ENCODE peak calls at places on chromosomes 3 and 15, in seven cellular contexts. L is OCI-LY7; J is CD4-positive, CD25-positive, alpha-beta regulatory T cell; N is AG10803; G is GM12865; V is ascending aorta; A is fibroblast of pulmonary artery. S is an unnamed sample.

GRCh38 chr15:75727851-75728715 is 15.4 kb upstream of the CSPG4 start:
- DNase-seq in V (no peak), J (peak; percentile 70), G (peak; percentile 54), L (peak; percentile 44), A (peak; percentile 40), N (peak; percentile 34), S (peak; percentile 47)

GRCh38 chr3:105905328-105905727 is 36.5 kb upstream of the CBLB start:
- DNase-seq in G (no peak), N (no peak), A (peak; percentile 3), L (no peak), V (no peak), J (no peak), S (no peak)

GRCh38 chr3:17300441-17300840 is 415.7 kb downstream of the PLCL2 start:
- DNase-seq in J (peak; percentile 56), A (no peak), N (no peak), V (no peak), G (no peak), L (no peak), S (no peak)

GRCh38 chr3:128503164-128503651 is 10.2 kb upstream of the GATA2 start:
- DNase-seq in L (no peak), V (no peak), A (no peak), G (no peak), N (no peak), J (no peak), S (no peak)

GRCh38 chr3:127608362-127608718 is 10.1 kb downstream of the MCM2 start:
- DNase-seq in V (no peak), L (no peak), A (no peak), G (no peak), N (no peak), J (no peak), S (no peak)

GRCh38 chr3:168085491-168086119 is 10.1 kb downstream of the GOLIM4 start:
- DNase-seq in A (no peak), N (no peak), J (no peak), G (peak; percentile 49), L (peak; percentile 33), V (no peak), S (no peak)

GRCh38 chr3:64008952-64009351 is 14.3 kb downstream of the PSMD6 start:
- DNase-seq in N (peak; percentile 16), V (no peak), G (no peak), A (peak; percentile 35), J (no peak), L (no peak), S (no peak)

GRCh38 chr15:67761343-67761742 is 64.0 kb upstream of the SKOR1 start:
- DNase-seq in A (no peak), V (no peak), L (peak; percentile 52), J (no peak), G (no peak), N (no peak), S (no peak)

GRCh38 chr3:55704521-55704920 is 217.4 kb upstream of the WNT5A start:
- DNase-seq in V (no peak), J (no peak), G (no peak), A (no peak), L (no peak), N (peak; percentile 86), S (no peak)

GRCh38 chr15:84654689-84655453 is 788 bp upstream of the WDR73 start:
- DNase-seq in N (peak; percentile 84), G (peak; percentile 86), V (peak; percentile 45), J (peak; percentile 90), A (peak; percentile 85), L (peak; percentile 90), S (peak; percentile 68)

GRCh38 chr3:149579838-149580542 is 77.8 kb downstream of the WWTR1 start:
- DNase-seq in V (no peak), N (peak; percentile 59), L (no peak), A (no peak), J (peak; percentile 22), G (peak; percentile 65), S (peak; percentile 37)

GRCh38 chr3:52205727-52206372 is 7.9 kb downstream of the ALAS1 start:
- DNase-seq in G (no peak), N (no peak), V (no peak), J (no peak), L (no peak), A (no peak), S (no peak)

GRCh38 chr15:49742381-49742780 is 121.5 kb downstream of the DTWD1 start:
- DNase-seq in L (no peak), N (no peak), G (no peak), A (no peak), V (peak; percentile 17), J (no peak), S (no peak)

GRCh38 chr3:186608624-186609215 is 4.1 kb upstream of the AHSG start:
- DNase-seq in G (no peak), J (no peak), N (no peak), A (no peak), V (no peak), L (no peak), S (no peak)

GRCh38 chr3:187368251-187368733 is at the start of gene RTP4:
- DNase-seq in G (peak; percentile 85), J (peak; percentile 92), L (peak; percentile 44), V (no peak), N (peak; percentile 60), A (peak; percentile 35), S (peak; percentile 30)

GRCh38 chr3:131903988-131904415 is 130.8 kb downstream of the CPNE4 start:
- DNase-seq in G (no peak), L (no peak), J (no peak), A (peak; percentile 96), N (peak; percentile 99), V (no peak), S (peak; percentile 14)

GRCh38 chr3:11514191-11514770 is 129.4 kb downstream of the VGLL4 start:
- DNase-seq in V (peak; percentile 40), L (no peak), A (peak; percentile 86), G (no peak), J (no peak), N (peak; percentile 87), S (no peak)

DNA sequence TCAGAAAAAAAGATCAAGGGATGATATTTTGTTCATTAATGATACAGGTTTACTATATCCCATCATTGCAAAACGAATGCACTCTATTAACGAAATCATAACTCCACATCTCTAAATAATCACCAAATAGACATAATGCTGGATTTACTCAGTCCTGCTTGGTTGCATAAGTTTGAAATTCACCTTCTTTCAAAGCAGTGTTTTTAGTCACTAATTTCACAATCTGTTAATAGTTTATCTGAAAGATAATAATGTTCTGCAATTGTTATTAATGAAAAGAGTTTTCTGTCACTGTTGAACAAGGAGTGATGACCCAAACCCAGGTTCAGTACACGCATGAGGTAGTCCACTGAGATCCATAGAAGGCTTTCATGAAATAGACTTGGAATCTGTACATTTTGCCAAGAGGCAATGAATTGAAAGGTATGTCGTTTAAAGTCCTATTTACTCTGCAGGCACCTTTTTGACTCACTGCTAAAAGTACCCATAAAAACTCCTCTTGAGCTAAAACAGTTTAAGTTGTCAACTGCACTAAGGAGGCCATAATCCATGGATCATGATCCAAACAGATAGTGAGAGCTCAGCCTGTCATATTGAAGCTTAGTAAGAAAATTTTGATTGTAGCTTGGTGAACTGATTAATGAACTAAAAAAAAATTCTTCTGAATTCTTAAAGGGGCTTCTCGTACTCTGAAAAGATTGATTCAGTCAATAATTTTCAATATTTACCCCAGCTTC is 75.6 kb upstream of the MBNL1 start:
- DNase-seq in V (no peak), G (no peak), L (no peak), A (no peak), J (no peak), N (no peak), S (no peak)
- H3K4me3 ChIP-seq in V (peak overlapping the region; percentile 41), G (no peak overlapping the region), L (peak overlapping the region; percentile 64), A (no peak overlapping the region), J (peak overlapping the region; percentile 90), N (no peak overlapping the region), S (no peak overlapping the region)

DNA sequence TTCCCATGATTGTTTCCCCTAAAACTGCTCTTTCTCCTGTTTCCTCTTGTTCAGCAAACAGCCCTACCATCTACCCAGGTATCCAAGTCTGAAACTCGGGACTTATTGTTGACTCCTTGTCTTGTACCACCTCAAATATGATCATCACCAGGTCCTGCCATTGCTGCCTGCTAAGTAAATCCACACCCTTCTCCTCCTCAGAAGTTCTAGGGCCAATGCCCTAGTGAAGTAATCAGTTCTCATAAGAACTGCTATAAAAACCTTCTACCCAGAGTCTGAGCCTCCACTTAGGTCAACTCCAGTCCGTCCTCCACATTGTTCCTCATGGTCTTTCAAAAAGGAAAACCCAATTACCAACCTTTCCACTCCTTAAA is 77.0 kb upstream of the IL12A start:
- DNase-seq in V (no peak), N (no peak), L (no peak), J (peak; percentile 10), A (no peak), G (no peak), S (no peak)
- H3K4me3 ChIP-seq in V (peak overlapping the region; percentile 58), N (no peak overlapping the region), L (no peak overlapping the region), J (peak overlapping the region; percentile 63), A (no peak overlapping the region), G (peak overlapping the region; percentile 58), S (no peak overlapping the region)

GRCh38 chr3:120349819-120350125 is 618 bp upstream of the LRRC58 start:
- DNase-seq in N (no peak), A (no peak), G (no peak), V (no peak), L (peak; percentile 45), J (no peak), S (no peak)

GRCh38 chr3:120348065-120348980 is 831 bp downstream of the LRRC58 start:
- DNase-seq in J (peak; percentile 89), V (no peak), L (peak; percentile 82), G (peak; percentile 75), N (peak; percentile 21), A (no peak), S (no peak)

GRCh38 chr3:120352017-120352416 is 2.9 kb upstream of the LRRC58 start:
- DNase-seq in G (no peak), L (no peak), A (no peak), J (no peak), N (no peak), V (no peak), S (no peak)

GRCh38 chr3:120348981-120349818 is at the start of gene LRRC58:
- DNase-seq in V (peak; percentile 42), J (peak; percentile 97), L (peak; percentile 94), N (peak; percentile 92), A (peak; percentile 94), G (peak; percentile 96), S (peak; percentile 77)

DNA sequence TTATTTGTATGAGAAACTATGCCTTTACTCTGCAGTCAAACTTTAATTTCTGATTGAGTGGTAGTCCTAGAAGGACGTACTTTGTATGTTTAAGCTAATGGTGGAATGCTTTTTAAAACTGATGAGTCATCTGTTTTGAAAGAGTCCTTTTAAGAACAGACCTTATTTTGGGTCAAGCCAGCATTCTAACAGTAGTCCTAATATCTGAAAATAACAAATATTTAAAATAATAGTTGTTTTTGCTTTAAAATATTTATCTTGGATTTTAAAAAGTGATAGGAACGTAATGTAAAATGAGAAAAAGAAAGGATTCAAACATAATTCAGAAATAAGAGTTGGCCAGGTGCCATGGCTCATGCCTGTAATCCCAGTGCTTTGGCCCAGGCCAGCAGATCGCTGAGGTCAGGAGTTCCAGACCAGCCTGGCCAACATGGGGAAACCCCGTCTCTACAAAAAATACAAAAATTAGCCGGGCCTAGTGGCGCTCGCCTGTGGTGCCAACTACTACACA is 1.3 kb upstream of the LRRC58 start:
- DNase-seq in J (no peak), L (peak; percentile 29), A (peak; percentile 82), G (peak; percentile 28), N (peak; percentile 56), V (no peak), S (peak; percentile 75)
- H3K4me3 ChIP-seq in J (peak overlapping the region; percentile 90), L (peak overlapping the region; percentile 88), A (peak overlapping the region; percentile 83), G (no peak overlapping the region), N (peak overlapping the region; percentile 84), V (peak overlapping the region; percentile 96), S (peak overlapping the region; percentile 82)

DNA sequence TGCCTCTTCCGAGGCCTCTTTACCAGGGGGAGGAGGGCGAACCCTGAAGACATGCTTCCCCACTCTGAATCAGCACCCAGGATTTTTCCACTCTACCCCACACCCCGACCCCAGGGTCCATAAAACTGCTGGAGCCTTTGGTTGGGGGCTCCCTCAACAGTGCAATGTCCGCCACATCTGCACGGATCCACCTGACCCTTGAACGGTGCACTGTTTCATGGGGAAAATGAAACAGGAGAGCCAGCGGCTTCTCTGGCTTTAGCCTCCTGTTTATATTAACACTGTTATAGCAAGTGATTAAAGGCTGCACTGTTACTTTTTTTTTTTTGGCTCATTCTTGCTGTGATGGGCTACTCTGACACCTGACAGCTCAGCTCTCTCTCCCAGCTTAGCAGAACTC is 124.1 kb upstream of the DLG1 start:
- DNase-seq in V (no peak), A (no peak), J (no peak), L (no peak), N (no peak), G (no peak), S (no peak)
- H3K4me3 ChIP-seq in V (no peak overlapping the region), A (no peak overlapping the region), J (no peak overlapping the region), L (no peak overlapping the region), N (no peak overlapping the region), G (no peak overlapping the region), S (no peak overlapping the region)

S was measured in PC-9.